ENCODE peak calls at places on chromosomes 7 and 10, in six cellular contexts. U is neural progenitor cell, K is bronchial epithelial cell, P is OCI-LY7, W is NB4, Q is BJ. A is an unnamed sample.

GRCh38 chr10:94314913-94315545 is 47.7 kb downstream of the NOC3L start:
- DNase-seq in U (peak), K (no peak), P (no peak), W (no peak), Q (no peak), A (no peak)

GRCh38 chr10:128160335-128160734 is 34.1 kb upstream of the MKI67 start:
- DNase-seq in U (no peak), K (peak), P (no peak), W (peak), Q (no peak), A (no peak)

GRCh38 chr7:23044581-23044980 is 30.7 kb upstream of the HYCC1 start:
- DNase-seq in U (no peak), K (no peak), P (no peak), W (no peak), Q (no peak), A (no peak)

GRCh38 chr7:50564171-50564570 is 1.0 kb downstream of the DDC start:
- DNase-seq in U (no peak), K (no peak), P (no peak), W (no peak), Q (no peak), A (no peak)

GRCh38 chr10:113420057-113420732 is 132.7 kb upstream of the HABP2 start:
- DNase-seq in U (no peak), K (no peak), P (no peak), W (no peak), Q (no peak), A (no peak)

GRCh38 chr10:24969732-24970330 is 17.4 kb upstream of the PRTFDC1 start:
- DNase-seq in U (no peak), K (no peak), P (no peak), W (no peak), Q (no peak), A (no peak)

GRCh38 chr10:113273151-113273876 is 279.5 kb upstream of the HABP2 start:
- DNase-seq in U (peak), K (no peak), P (no peak), W (no peak), Q (no peak), A (no peak)

GRCh38 chr10:66916030-66916429 is 9.8 kb upstream of the LRRTM3 start:
- DNase-seq in U (no peak), K (peak), P (no peak), W (no peak), Q (no peak), A (no peak)

GRCh38 chr7:4683043-4683883 is 1.2 kb downstream of the FOXK1 start:
- DNase-seq in U (no peak), K (peak), P (no peak), W (peak), Q (no peak), A (no peak)

GRCh38 chr10:126634347-126634746 is 36.1 kb downstream of the C10orf90 start:
- DNase-seq in U (no peak), K (peak), P (no peak), W (no peak), Q (no peak), A (no peak)

GRCh38 chr7:131107343-131108211 is 220.1 kb upstream of the MKLN1 start:
- DNase-seq in U (peak), K (peak), P (peak), W (peak), Q (no peak), A (peak)

GRCh38 chr7:39342763-39343162 is 223.4 kb upstream of the YAE1 start:
- DNase-seq in U (no peak), K (no peak), P (no peak), W (no peak), Q (no peak), A (no peak)

DNA sequence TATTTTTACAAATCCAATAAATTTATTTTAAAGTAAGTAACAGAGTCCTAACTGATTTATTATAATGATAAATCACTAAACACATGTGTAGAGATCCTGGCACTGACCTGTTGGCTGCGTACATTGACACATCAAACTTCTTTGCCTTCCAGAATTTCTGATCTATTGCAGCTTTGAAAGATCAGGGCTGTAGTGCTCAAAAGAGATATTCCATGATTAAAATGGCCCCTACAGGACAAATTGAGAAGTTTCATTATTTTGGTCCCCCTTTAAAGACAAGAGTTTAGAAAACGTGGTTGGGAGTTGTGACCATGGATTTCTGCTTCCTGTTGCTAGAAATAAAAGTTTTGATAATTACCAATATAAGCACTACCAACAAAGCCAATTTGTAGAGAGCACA is 87.7 kb upstream of the PDK4 start:
- DNase-seq in U (peak), K (peak), P (no peak), W (peak), Q (no peak), A (no peak)
- TF ChIP-seq CTCF in U (peak), K (peak), P (peak), W (peak), Q (peak), A (peak)

GRCh38 chr7:36312915-36313334 is 76.7 kb upstream of the ANLN start:
- DNase-seq in U (no peak), K (no peak), P (no peak), W (no peak), Q (no peak), A (no peak)

GRCh38 chr7:36313607-36314006 is 76.1 kb upstream of the ANLN start:
- DNase-seq in U (no peak), K (no peak), P (no peak), W (no peak), Q (no peak), A (no peak)

GRCh38 chr7:36311539-36311938 is 78.1 kb upstream of the ANLN start:
- DNase-seq in U (no peak), K (no peak), P (no peak), W (no peak), Q (no peak), A (no peak)

GRCh38 chr7:36310897-36311296 is 78.8 kb upstream of the ANLN start:
- DNase-seq in U (no peak), K (no peak), P (no peak), W (no peak), Q (no peak), A (no peak)

DNA sequence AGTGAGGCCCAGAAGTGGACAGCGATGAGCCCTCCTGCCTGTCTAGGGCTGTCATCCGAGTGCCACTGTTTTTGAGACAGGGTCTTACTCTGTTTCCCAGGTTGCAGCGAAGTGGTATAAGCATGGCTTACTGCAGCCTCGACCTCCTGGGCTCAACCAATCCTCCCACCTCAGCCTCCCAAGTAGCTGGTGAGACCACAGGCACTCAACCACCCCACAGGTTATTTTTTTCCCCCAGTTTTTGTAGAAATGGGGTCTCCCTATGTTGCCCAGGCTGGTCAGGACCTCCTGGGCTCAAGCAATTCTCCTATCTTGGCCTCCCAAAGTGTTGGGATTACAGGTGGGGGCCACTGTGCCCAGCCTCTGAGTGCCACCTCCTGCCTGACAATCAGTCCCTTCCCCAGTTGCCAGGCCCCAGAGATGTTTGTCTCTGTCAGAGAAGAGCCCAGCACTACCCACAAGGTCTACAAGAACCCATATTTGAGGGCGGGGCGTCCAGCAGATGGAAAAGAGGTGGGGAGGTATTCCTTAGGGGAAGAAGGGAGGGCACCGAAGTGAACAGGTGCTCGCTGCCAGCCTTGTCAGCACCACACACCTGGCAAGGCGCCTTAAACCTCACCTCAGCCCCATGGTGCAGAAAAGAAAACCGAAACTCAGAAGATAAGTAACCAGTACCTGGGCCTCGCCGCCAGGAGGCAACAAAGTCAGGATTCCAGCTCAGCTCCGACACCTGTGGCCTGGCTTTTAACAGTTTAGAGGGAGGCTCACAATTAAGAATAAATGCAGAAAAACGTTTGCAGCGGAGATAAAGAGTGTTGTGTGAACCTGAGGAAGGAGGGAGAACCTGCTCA is 77.4 kb upstream of the ANLN start:
- DNase-seq in U (peak), K (peak), P (peak), W (no peak), Q (no peak), A (no peak)
- TF ChIP-seq CTCF in U (peak), K (peak), P (peak), W (no peak), Q (no peak), A (no peak)

DNA sequence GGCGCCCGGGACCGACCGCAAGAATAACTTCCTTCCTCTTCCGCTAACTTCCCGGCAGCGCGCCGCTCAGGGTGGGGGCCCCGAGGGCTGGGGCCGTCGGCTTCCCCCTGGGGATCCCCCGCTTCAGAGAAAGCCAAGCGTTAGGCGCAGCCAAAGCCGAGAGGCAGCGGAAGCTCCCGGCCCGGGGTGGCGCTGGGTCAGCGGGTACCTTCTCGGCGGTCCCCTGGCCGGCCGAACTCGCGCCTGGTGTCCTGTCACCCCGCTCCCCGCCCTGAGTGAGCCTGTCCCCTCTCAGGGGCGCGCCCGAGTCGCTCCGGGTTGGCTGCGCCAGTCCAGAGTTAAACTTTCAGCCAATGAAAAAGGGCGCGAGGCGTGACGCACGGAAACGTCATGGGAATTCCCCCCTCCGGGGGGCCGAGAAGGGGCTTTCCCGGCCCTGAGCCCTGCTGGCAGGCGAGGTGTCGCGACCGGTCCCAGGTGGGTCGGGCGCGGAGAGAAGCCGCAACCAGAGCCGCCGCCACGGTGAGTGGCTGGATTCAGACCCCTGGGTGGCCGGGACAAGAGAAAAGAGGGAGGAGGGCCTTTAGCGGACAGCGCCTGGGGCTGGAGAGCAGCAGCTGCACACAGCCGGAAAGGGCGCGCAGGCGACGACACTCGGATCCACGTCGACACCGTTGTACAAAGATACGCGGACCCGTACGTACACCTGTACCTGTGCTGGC is 1.3 kb upstream of the NFKB2 start:
- DNase-seq in U (peak), K (peak), P (peak), W (peak), Q (peak), A (peak)
- TF ChIP-seq CTCF in U (peak), K (peak), P (peak), W (peak), Q (no peak), A (no peak)

DNA sequence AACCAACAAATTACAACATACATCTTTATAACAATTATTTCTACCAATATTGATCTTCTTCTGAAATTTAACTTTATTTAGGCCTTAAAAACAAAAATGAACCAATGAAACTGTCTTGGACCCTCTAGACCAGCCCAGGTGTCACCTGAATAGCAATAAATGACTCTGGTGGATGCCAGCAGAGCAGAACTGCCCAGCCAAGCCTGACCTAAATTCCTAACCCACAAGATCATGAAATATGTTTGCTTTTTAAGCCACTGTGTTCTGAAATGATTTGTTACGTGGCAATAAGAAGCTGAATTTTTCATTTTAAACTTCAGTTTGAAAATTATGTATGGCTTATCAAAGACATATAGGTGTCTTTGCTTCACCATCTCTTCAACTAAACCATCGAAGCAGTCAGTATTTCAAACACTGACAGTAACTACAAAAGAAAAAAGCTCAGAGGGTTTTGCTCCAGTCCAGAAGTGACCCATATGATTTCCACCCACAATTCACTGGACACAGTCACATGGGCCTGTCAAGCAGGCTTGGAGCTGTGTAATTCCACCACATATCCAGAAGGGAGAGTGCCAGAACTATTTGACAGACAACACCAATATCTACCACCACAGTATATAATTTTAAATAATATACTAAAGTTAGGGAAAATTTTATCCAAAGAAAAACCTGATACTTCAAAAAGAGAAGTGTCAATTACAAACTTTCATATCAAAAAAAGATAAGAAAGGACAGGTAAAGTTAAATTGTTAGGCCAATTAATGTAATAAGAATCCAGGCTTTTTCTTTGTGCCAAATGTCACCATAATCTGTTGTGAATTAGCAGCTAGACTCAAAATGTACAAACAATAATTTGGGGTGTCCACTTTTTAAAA is 94.5 kb downstream of the KMT2C start:
- DNase-seq in U (peak), K (peak), P (peak), W (peak), Q (no peak), A (no peak)
- TF ChIP-seq CTCF in U (peak), K (peak), P (peak), W (peak), Q (peak), A (no peak)

DNA sequence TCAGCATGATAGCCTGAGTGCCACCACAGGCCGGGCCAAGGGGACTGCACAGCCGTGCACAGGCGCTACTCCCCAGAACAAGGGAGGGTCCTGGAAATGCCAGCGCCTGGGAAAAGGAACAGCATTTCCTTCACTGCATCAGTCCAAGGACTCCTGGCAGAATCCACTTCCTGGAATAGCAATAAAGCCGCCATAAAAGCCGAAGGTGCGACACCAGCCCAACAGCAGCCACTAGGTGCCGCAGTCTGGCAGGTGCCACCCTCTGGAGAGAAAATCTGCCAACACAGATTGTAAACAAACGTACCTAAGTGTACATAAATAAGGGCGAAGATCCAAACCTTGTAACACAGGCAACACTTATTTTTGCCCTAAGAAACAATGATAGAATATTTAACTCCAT is 22.3 kb downstream of the VOPP1 start:
- DNase-seq in U (no peak), K (no peak), P (peak), W (no peak), Q (no peak), A (no peak)
- TF ChIP-seq CTCF in U (peak), K (peak), P (peak), W (no peak), Q (no peak), A (peak)

GRCh38 chr7:104657134-104657533 is 328.7 kb downstream of the LHFPL3 start:
- DNase-seq in U (no peak), K (no peak), P (no peak), W (no peak), Q (no peak), A (no peak)

GRCh38 chr7:104653870-104654401 is 325.5 kb downstream of the LHFPL3 start:
- DNase-seq in U (no peak), K (no peak), P (no peak), W (no peak), Q (no peak), A (no peak)

GRCh38 chr7:104656467-104656866 is 328.1 kb downstream of the LHFPL3 start:
- DNase-seq in U (no peak), K (peak), P (no peak), W (no peak), Q (no peak), A (no peak)

GRCh38 chr7:104652865-104653264 is 324.5 kb downstream of the LHFPL3 start:
- DNase-seq in U (no peak), K (no peak), P (no peak), W (no peak), Q (no peak), A (no peak)

GRCh38 chr7:104655592-104655991 is 327.2 kb downstream of the LHFPL3 start:
- DNase-seq in U (no peak), K (no peak), P (no peak), W (no peak), Q (no peak), A (no peak)
- TF ChIP-seq CTCF in U (no peak), K (no peak), P (no peak), W (no peak), Q (no peak), A (no peak)

GRCh38 chr7:154503962-154504550 is 451.9 kb downstream of the DPP6 start:
- DNase-seq in U (peak), K (peak), P (peak), W (peak), Q (no peak), A (peak)
- TF ChIP-seq CTCF in U (peak), K (peak), P (peak), W (peak), Q (peak), A (peak)

GRCh38 chr7:45891462-45892402 is 3.4 kb downstream of the IGFBP1 start:
- DNase-seq in U (no peak), K (no peak), P (no peak), W (no peak), Q (no peak), A (no peak)
- TF ChIP-seq CTCF in U (no peak), K (no peak), P (peak), W (no peak), Q (no peak), A (no peak)

A was measured in GM13976.